ENCODE peak calls at places on chromosome 21, in six cellular contexts. One of them, this sample, is unnamed.

GRCh38 chr21:27346041-27346448 is 379.2 kb upstream of the ADAMTS5 start:
- DNase-seq in activated naive CD8-positive, alpha-beta T cell treated with anti-CD3 and anti-CD28 coated beads, Interleukin-2, amount 10 ng/mL, durations not matched to agents 7 days and 5 days: no peak
- DNase-seq in ELF-1: no peak
- DNase-seq in transverse colon: no peak
- DNase-seq in Right ventricle myocardium superior: no peak
- DNase-seq in EH: peak
- DNase-seq in this sample: no peak

GRCh38 chr21:35476616-35477395 is 427.7 kb upstream of the RUNX1 start:
- DNase-seq in activated naive CD8-positive, alpha-beta T cell treated with anti-CD3 and anti-CD28 coated beads, Interleukin-2, amount 10 ng/mL, durations not matched to agents 7 days and 5 days: no peak
- DNase-seq in ELF-1: no peak
- DNase-seq in transverse colon: no peak
- DNase-seq in Right ventricle myocardium superior: no peak
- DNase-seq in EH: peak
- DNase-seq in this sample: no peak

GRCh38 chr21:36254106-36254941 is 65.7 kb upstream of the MORC3 start:
- DNase-seq in activated naive CD8-positive, alpha-beta T cell treated with anti-CD3 and anti-CD28 coated beads, Interleukin-2, amount 10 ng/mL, durations not matched to agents 7 days and 5 days: no peak
- DNase-seq in ELF-1: peak
- DNase-seq in transverse colon: no peak
- DNase-seq in Right ventricle myocardium superior: no peak
- DNase-seq in EH: no peak
- DNase-seq in this sample: no peak

GRCh38 chr21:30227633-30228404 is 11.9 kb upstream of the CLDN8 start:
- DNase-seq in activated naive CD8-positive, alpha-beta T cell treated with anti-CD3 and anti-CD28 coated beads, Interleukin-2, amount 10 ng/mL, durations not matched to agents 7 days and 5 days: no peak
- DNase-seq in ELF-1: no peak
- DNase-seq in transverse colon: no peak
- DNase-seq in Right ventricle myocardium superior: no peak
- DNase-seq in EH: peak
- DNase-seq in this sample: no peak

GRCh38 chr21:34844924-34845238 is 176.1 kb downstream of the CLIC6 start:
- DNase-seq in activated naive CD8-positive, alpha-beta T cell treated with anti-CD3 and anti-CD28 coated beads, Interleukin-2, amount 10 ng/mL, durations not matched to agents 7 days and 5 days: no peak
- DNase-seq in ELF-1: no peak
- DNase-seq in transverse colon: no peak
- DNase-seq in Right ventricle myocardium superior: no peak
- DNase-seq in EH: no peak
- DNase-seq in this sample: no peak

GRCh38 chr21:26194811-26195251 is 24.3 kb upstream of the APP start:
- DNase-seq in activated naive CD8-positive, alpha-beta T cell treated with anti-CD3 and anti-CD28 coated beads, Interleukin-2, amount 10 ng/mL, durations not matched to agents 7 days and 5 days: no peak
- DNase-seq in ELF-1: no peak
- DNase-seq in transverse colon: no peak
- DNase-seq in Right ventricle myocardium superior: no peak
- DNase-seq in EH: peak
- DNase-seq in this sample: no peak

GRCh38 chr21:45551816-45552695 is 9.8 kb upstream of the SLC19A1 start:
- DNase-seq in activated naive CD8-positive, alpha-beta T cell treated with anti-CD3 and anti-CD28 coated beads, Interleukin-2, amount 10 ng/mL, durations not matched to agents 7 days and 5 days: peak
- DNase-seq in ELF-1: no peak
- DNase-seq in transverse colon: no peak
- DNase-seq in Right ventricle myocardium superior: no peak
- DNase-seq in EH: no peak
- DNase-seq in this sample: peak

GRCh38 chr21:34844033-34844923 is 175.5 kb downstream of the CLIC6 start:
- DNase-seq in activated naive CD8-positive, alpha-beta T cell treated with anti-CD3 and anti-CD28 coated beads, Interleukin-2, amount 10 ng/mL, durations not matched to agents 7 days and 5 days: no peak
- DNase-seq in ELF-1: peak
- DNase-seq in transverse colon: peak
- DNase-seq in Right ventricle myocardium superior: peak
- DNase-seq in EH: peak
- DNase-seq in this sample: no peak

GRCh38 chr21:27219068-27219467 is 252.2 kb upstream of the ADAMTS5 start:
- DNase-seq in activated naive CD8-positive, alpha-beta T cell treated with anti-CD3 and anti-CD28 coated beads, Interleukin-2, amount 10 ng/mL, durations not matched to agents 7 days and 5 days: no peak
- DNase-seq in ELF-1: no peak
- DNase-seq in transverse colon: no peak
- DNase-seq in Right ventricle myocardium superior: no peak
- DNase-seq in EH: peak
- DNase-seq in this sample: no peak

GRCh38 chr21:45138199-45139002 is 64.0 kb downstream of the ADARB1 start:
- DNase-seq in activated naive CD8-positive, alpha-beta T cell treated with anti-CD3 and anti-CD28 coated beads, Interleukin-2, amount 10 ng/mL, durations not matched to agents 7 days and 5 days: peak
- DNase-seq in ELF-1: peak
- DNase-seq in transverse colon: peak
- DNase-seq in Right ventricle myocardium superior: peak
- DNase-seq in EH: peak
- DNase-seq in this sample: peak

GRCh38 chr21:32329776-32330175 is 31.1 kb downstream of the MRAP start:
- DNase-seq in activated naive CD8-positive, alpha-beta T cell treated with anti-CD3 and anti-CD28 coated beads, Interleukin-2, amount 10 ng/mL, durations not matched to agents 7 days and 5 days: no peak
- DNase-seq in ELF-1: no peak
- DNase-seq in transverse colon: no peak
- DNase-seq in Right ventricle myocardium superior: no peak
- DNase-seq in EH: peak
- DNase-seq in this sample: no peak

GRCh38 chr21:16709866-16710550 is 802.8 kb upstream of the CXADR start:
- DNase-seq in activated naive CD8-positive, alpha-beta T cell treated with anti-CD3 and anti-CD28 coated beads, Interleukin-2, amount 10 ng/mL, durations not matched to agents 7 days and 5 days: no peak
- DNase-seq in ELF-1: no peak
- DNase-seq in transverse colon: no peak
- DNase-seq in Right ventricle myocardium superior: no peak
- DNase-seq in EH: no peak
- DNase-seq in this sample: peak

GRCh38 chr21:28261291-28261690 is 731.4 kb downstream of the LTN1 start:
- DNase-seq in activated naive CD8-positive, alpha-beta T cell treated with anti-CD3 and anti-CD28 coated beads, Interleukin-2, amount 10 ng/mL, durations not matched to agents 7 days and 5 days: no peak
- DNase-seq in ELF-1: no peak
- DNase-seq in transverse colon: no peak
- DNase-seq in Right ventricle myocardium superior: no peak
- DNase-seq in EH: peak
- DNase-seq in this sample: no peak

GRCh38 chr21:35291963-35292627 is 243.0 kb upstream of the RUNX1 start:
- DNase-seq in activated naive CD8-positive, alpha-beta T cell treated with anti-CD3 and anti-CD28 coated beads, Interleukin-2, amount 10 ng/mL, durations not matched to agents 7 days and 5 days: no peak
- DNase-seq in ELF-1: no peak
- DNase-seq in transverse colon: no peak
- DNase-seq in Right ventricle myocardium superior: no peak
- DNase-seq in EH: peak
- DNase-seq in this sample: no peak

GRCh38 chr21:15848632-15849031 is 118.8 kb downstream of the USP25 start:
- DNase-seq in activated naive CD8-positive, alpha-beta T cell treated with anti-CD3 and anti-CD28 coated beads, Interleukin-2, amount 10 ng/mL, durations not matched to agents 7 days and 5 days: no peak
- DNase-seq in ELF-1: no peak
- DNase-seq in transverse colon: no peak
- DNase-seq in Right ventricle myocardium superior: no peak
- DNase-seq in EH: peak
- DNase-seq in this sample: no peak

GRCh38 chr21:33412832-33413519 is 9.8 kb downstream of the IFNGR2 start:
- DNase-seq in activated naive CD8-positive, alpha-beta T cell treated with anti-CD3 and anti-CD28 coated beads, Interleukin-2, amount 10 ng/mL, durations not matched to agents 7 days and 5 days: no peak
- DNase-seq in ELF-1: peak
- DNase-seq in transverse colon: peak
- DNase-seq in Right ventricle myocardium superior: peak
- DNase-seq in EH: no peak
- DNase-seq in this sample: no peak

GRCh38 chr21:34128674-34129038 is 55.3 kb downstream of the MRPS6 start:
- DNase-seq in activated naive CD8-positive, alpha-beta T cell treated with anti-CD3 and anti-CD28 coated beads, Interleukin-2, amount 10 ng/mL, durations not matched to agents 7 days and 5 days: no peak
- DNase-seq in ELF-1: no peak
- DNase-seq in transverse colon: no peak
- DNase-seq in Right ventricle myocardium superior: no peak
- DNase-seq in EH: no peak
- DNase-seq in this sample: no peak

GRCh38 chr21:36544545-36544944 is 64.6 kb upstream of the CLDN14 start:
- DNase-seq in activated naive CD8-positive, alpha-beta T cell treated with anti-CD3 and anti-CD28 coated beads, Interleukin-2, amount 10 ng/mL, durations not matched to agents 7 days and 5 days: no peak
- DNase-seq in ELF-1: no peak
- DNase-seq in transverse colon: no peak
- DNase-seq in Right ventricle myocardium superior: no peak
- DNase-seq in EH: no peak
- DNase-seq in this sample: no peak

GRCh38 chr21:27426196-27426595 is 459.3 kb upstream of the ADAMTS5 start:
- DNase-seq in activated naive CD8-positive, alpha-beta T cell treated with anti-CD3 and anti-CD28 coated beads, Interleukin-2, amount 10 ng/mL, durations not matched to agents 7 days and 5 days: no peak
- DNase-seq in ELF-1: no peak
- DNase-seq in transverse colon: no peak
- DNase-seq in Right ventricle myocardium superior: no peak
- DNase-seq in EH: peak
- DNase-seq in this sample: no peak

GRCh38 chr21:46207006-46207919 is 21.3 kb downstream of the LSS start:
- DNase-seq in activated naive CD8-positive, alpha-beta T cell treated with anti-CD3 and anti-CD28 coated beads, Interleukin-2, amount 10 ng/mL, durations not matched to agents 7 days and 5 days: peak
- DNase-seq in ELF-1: no peak
- DNase-seq in transverse colon: no peak
- DNase-seq in Right ventricle myocardium superior: peak
- DNase-seq in EH: no peak
- DNase-seq in this sample: no peak

GRCh38 chr21:36478207-36478701 is 1.7 kb downstream of the CLDN14 start:
- DNase-seq in activated naive CD8-positive, alpha-beta T cell treated with anti-CD3 and anti-CD28 coated beads, Interleukin-2, amount 10 ng/mL, durations not matched to agents 7 days and 5 days: no peak
- DNase-seq in ELF-1: no peak
- DNase-seq in transverse colon: no peak
- DNase-seq in Right ventricle myocardium superior: no peak
- DNase-seq in EH: peak
- DNase-seq in this sample: no peak

GRCh38 chr21:41562101-41563000 is 54.4 kb upstream of the TMPRSS2 start:
- DNase-seq in activated naive CD8-positive, alpha-beta T cell treated with anti-CD3 and anti-CD28 coated beads, Interleukin-2, amount 10 ng/mL, durations not matched to agents 7 days and 5 days: no peak
- DNase-seq in ELF-1: no peak
- DNase-seq in transverse colon: peak
- DNase-seq in Right ventricle myocardium superior: no peak
- DNase-seq in EH: peak
- DNase-seq in this sample: no peak

GRCh38 chr21:37292041-37292440 is 24.9 kb upstream of the VPS26C start:
- DNase-seq in activated naive CD8-positive, alpha-beta T cell treated with anti-CD3 and anti-CD28 coated beads, Interleukin-2, amount 10 ng/mL, durations not matched to agents 7 days and 5 days: no peak
- DNase-seq in ELF-1: no peak
- DNase-seq in transverse colon: no peak
- DNase-seq in Right ventricle myocardium superior: no peak
- DNase-seq in EH: no peak
- DNase-seq in this sample: no peak

GRCh38 chr21:38321568-38321967 is 64.8 kb downstream of the KCNJ15 start:
- DNase-seq in activated naive CD8-positive, alpha-beta T cell treated with anti-CD3 and anti-CD28 coated beads, Interleukin-2, amount 10 ng/mL, durations not matched to agents 7 days and 5 days: no peak
- DNase-seq in ELF-1: no peak
- DNase-seq in transverse colon: no peak
- DNase-seq in Right ventricle myocardium superior: no peak
- DNase-seq in EH: no peak
- DNase-seq in this sample: no peak

GRCh38 chr21:31221051-31221450 is 123.0 kb downstream of the TIAM1 start:
- DNase-seq in activated naive CD8-positive, alpha-beta T cell treated with anti-CD3 and anti-CD28 coated beads, Interleukin-2, amount 10 ng/mL, durations not matched to agents 7 days and 5 days: no peak
- DNase-seq in ELF-1: no peak
- DNase-seq in transverse colon: no peak
- DNase-seq in Right ventricle myocardium superior: no peak
- DNase-seq in EH: no peak
- DNase-seq in this sample: no peak

GRCh38 chr21:15686506-15686905 is 43.3 kb upstream of the USP25 start:
- DNase-seq in activated naive CD8-positive, alpha-beta T cell treated with anti-CD3 and anti-CD28 coated beads, Interleukin-2, amount 10 ng/mL, durations not matched to agents 7 days and 5 days: no peak
- DNase-seq in ELF-1: no peak
- DNase-seq in transverse colon: no peak
- DNase-seq in Right ventricle myocardium superior: no peak
- DNase-seq in EH: no peak
- DNase-seq in this sample: no peak

GRCh38 chr21:34031835-34032370 is 41.5 kb upstream of the MRPS6 start:
- DNase-seq in activated naive CD8-positive, alpha-beta T cell treated with anti-CD3 and anti-CD28 coated beads, Interleukin-2, amount 10 ng/mL, durations not matched to agents 7 days and 5 days: no peak
- DNase-seq in ELF-1: no peak
- DNase-seq in transverse colon: peak
- DNase-seq in Right ventricle myocardium superior: no peak
- DNase-seq in EH: no peak
- DNase-seq in this sample: no peak

GRCh38 chr21:45366931-45367401 is 38.0 kb upstream of the COL18A1 start:
- DNase-seq in activated naive CD8-positive, alpha-beta T cell treated with anti-CD3 and anti-CD28 coated beads, Interleukin-2, amount 10 ng/mL, durations not matched to agents 7 days and 5 days: no peak
- DNase-seq in ELF-1: peak
- DNase-seq in transverse colon: peak
- DNase-seq in Right ventricle myocardium superior: peak
- DNase-seq in EH: peak
- DNase-seq in this sample: peak

GRCh38 chr21:36738489-36739126 is 39.7 kb downstream of the SIM2 start:
- DNase-seq in activated naive CD8-positive, alpha-beta T cell treated with anti-CD3 and anti-CD28 coated beads, Interleukin-2, amount 10 ng/mL, durations not matched to agents 7 days and 5 days: no peak
- DNase-seq in ELF-1: no peak
- DNase-seq in transverse colon: no peak
- DNase-seq in Right ventricle myocardium superior: no peak
- DNase-seq in EH: no peak
- DNase-seq in this sample: no peak

GRCh38 chr21:36721817-36722216 is 22.9 kb downstream of the SIM2 start:
- DNase-seq in activated naive CD8-positive, alpha-beta T cell treated with anti-CD3 and anti-CD28 coated beads, Interleukin-2, amount 10 ng/mL, durations not matched to agents 7 days and 5 days: no peak
- DNase-seq in ELF-1: no peak
- DNase-seq in transverse colon: no peak
- DNase-seq in Right ventricle myocardium superior: no peak
- DNase-seq in EH: no peak
- DNase-seq in this sample: no peak

GRCh38 chr21:35401476-35401875 is 352.4 kb upstream of the RUNX1 start:
- DNase-seq in activated naive CD8-positive, alpha-beta T cell treated with anti-CD3 and anti-CD28 coated beads, Interleukin-2, amount 10 ng/mL, durations not matched to agents 7 days and 5 days: no peak
- DNase-seq in ELF-1: no peak
- DNase-seq in transverse colon: no peak
- DNase-seq in Right ventricle myocardium superior: no peak
- DNase-seq in EH: peak
- DNase-seq in this sample: no peak

This sample was measured in pancreas.